ENCODE peak calls at places on chromosome 1, in ten cellular contexts. One of them, this sample, is unnamed.

GRCh38 chr1:214281902-214282695 is 1.1 kb downstream of the SMYD2 start:
- DNase-seq in A549: peak
- DNase-seq in GM13976: no peak
- DNase-seq in Calu3: peak
- DNase-seq in progenitor cell of endocrine pancreas: no peak
- DNase-seq in glutamatergic neuron: no peak
- DNase-seq in esophagus muscularis mucosa: no peak
- DNase-seq in CD4-positive, alpha-beta T cell: no peak
- DNase-seq in brain microvascular endothelial cell: peak
- DNase-seq in cardiac muscle cell: peak
- DNase-seq in this sample: no peak

GRCh38 chr1:32496127-32496526 is 31.3 kb downstream of the ZBTB8B start:
- DNase-seq in A549: no peak
- DNase-seq in GM13976: no peak
- DNase-seq in Calu3: no peak
- DNase-seq in progenitor cell of endocrine pancreas: no peak
- DNase-seq in glutamatergic neuron: no peak
- DNase-seq in esophagus muscularis mucosa: no peak
- DNase-seq in CD4-positive, alpha-beta T cell: no peak
- DNase-seq in brain microvascular endothelial cell: peak
- DNase-seq in cardiac muscle cell: peak
- DNase-seq in this sample: no peak

GRCh38 chr1:153553691-153554608 is 4.9 kb upstream of the S100A3 start:
- DNase-seq in A549: no peak
- DNase-seq in GM13976: no peak
- DNase-seq in Calu3: no peak
- DNase-seq in progenitor cell of endocrine pancreas: no peak
- DNase-seq in glutamatergic neuron: no peak
- DNase-seq in esophagus muscularis mucosa: no peak
- DNase-seq in CD4-positive, alpha-beta T cell: no peak
- DNase-seq in brain microvascular endothelial cell: no peak
- DNase-seq in cardiac muscle cell: no peak
- DNase-seq in this sample: no peak

GRCh38 chr1:31750858-31751638 is 13.1 kb downstream of the ADGRB2 start:
- DNase-seq in A549: no peak
- DNase-seq in GM13976: no peak
- DNase-seq in Calu3: no peak
- DNase-seq in progenitor cell of endocrine pancreas: no peak
- DNase-seq in glutamatergic neuron: no peak
- DNase-seq in esophagus muscularis mucosa: no peak
- DNase-seq in CD4-positive, alpha-beta T cell: no peak
- DNase-seq in brain microvascular endothelial cell: peak
- DNase-seq in cardiac muscle cell: peak
- DNase-seq in this sample: peak

GRCh38 chr1:24705260-24706073 is 39.8 kb upstream of the CLIC4 start:
- DNase-seq in A549: peak
- DNase-seq in GM13976: peak
- DNase-seq in Calu3: peak
- DNase-seq in progenitor cell of endocrine pancreas: peak
- DNase-seq in glutamatergic neuron: peak
- DNase-seq in esophagus muscularis mucosa: no peak
- DNase-seq in CD4-positive, alpha-beta T cell: no peak
- DNase-seq in brain microvascular endothelial cell: peak
- DNase-seq in cardiac muscle cell: peak
- DNase-seq in this sample: peak

GRCh38 chr1:67460648-67461500 is 30.7 kb upstream of the SERBP1 start:
- DNase-seq in A549: no peak
- DNase-seq in GM13976: no peak
- DNase-seq in Calu3: no peak
- DNase-seq in progenitor cell of endocrine pancreas: no peak
- DNase-seq in glutamatergic neuron: no peak
- DNase-seq in esophagus muscularis mucosa: no peak
- DNase-seq in CD4-positive, alpha-beta T cell: no peak
- DNase-seq in brain microvascular endothelial cell: no peak
- DNase-seq in cardiac muscle cell: no peak
- DNase-seq in this sample: no peak

GRCh38 chr1:199821029-199821779 is 206.3 kb upstream of the NR5A2 start:
- DNase-seq in A549: no peak
- DNase-seq in GM13976: no peak
- DNase-seq in Calu3: no peak
- DNase-seq in progenitor cell of endocrine pancreas: no peak
- DNase-seq in glutamatergic neuron: no peak
- DNase-seq in esophagus muscularis mucosa: no peak
- DNase-seq in CD4-positive, alpha-beta T cell: no peak
- DNase-seq in brain microvascular endothelial cell: no peak
- DNase-seq in cardiac muscle cell: no peak
- DNase-seq in this sample: no peak

GRCh38 chr1:14539953-14540563 is 58.4 kb upstream of the KAZN start:
- DNase-seq in A549: no peak
- DNase-seq in GM13976: no peak
- DNase-seq in Calu3: no peak
- DNase-seq in progenitor cell of endocrine pancreas: no peak
- DNase-seq in glutamatergic neuron: peak
- DNase-seq in esophagus muscularis mucosa: no peak
- DNase-seq in CD4-positive, alpha-beta T cell: no peak
- DNase-seq in brain microvascular endothelial cell: no peak
- DNase-seq in cardiac muscle cell: no peak
- DNase-seq in this sample: no peak

GRCh38 chr1:30698401-30698981 is 24.9 kb downstream of the MATN1 start:
- DNase-seq in A549: no peak
- DNase-seq in GM13976: no peak
- DNase-seq in Calu3: no peak
- DNase-seq in progenitor cell of endocrine pancreas: no peak
- DNase-seq in glutamatergic neuron: peak
- DNase-seq in esophagus muscularis mucosa: no peak
- DNase-seq in CD4-positive, alpha-beta T cell: no peak
- DNase-seq in brain microvascular endothelial cell: no peak
- DNase-seq in cardiac muscle cell: peak
- DNase-seq in this sample: no peak

GRCh38 chr1:8712413-8713229 is 104.8 kb downstream of the RERE start:
- DNase-seq in A549: peak
- DNase-seq in GM13976: no peak
- DNase-seq in Calu3: no peak
- DNase-seq in progenitor cell of endocrine pancreas: no peak
- DNase-seq in glutamatergic neuron: no peak
- DNase-seq in esophagus muscularis mucosa: no peak
- DNase-seq in CD4-positive, alpha-beta T cell: no peak
- DNase-seq in brain microvascular endothelial cell: peak
- DNase-seq in cardiac muscle cell: peak
- DNase-seq in this sample: no peak

GRCh38 chr1:22261580-22261979 is 118.7 kb upstream of the WNT4 start:
- DNase-seq in A549: no peak
- DNase-seq in GM13976: no peak
- DNase-seq in Calu3: no peak
- DNase-seq in progenitor cell of endocrine pancreas: no peak
- DNase-seq in glutamatergic neuron: no peak
- DNase-seq in esophagus muscularis mucosa: no peak
- DNase-seq in CD4-positive, alpha-beta T cell: no peak
- DNase-seq in brain microvascular endothelial cell: no peak
- DNase-seq in cardiac muscle cell: no peak
- DNase-seq in this sample: no peak

GRCh38 chr1:19533626-19534025 is 48.3 kb upstream of the CAPZB start:
- DNase-seq in A549: no peak
- DNase-seq in GM13976: no peak
- DNase-seq in Calu3: no peak
- DNase-seq in progenitor cell of endocrine pancreas: no peak
- DNase-seq in glutamatergic neuron: no peak
- DNase-seq in esophagus muscularis mucosa: no peak
- DNase-seq in CD4-positive, alpha-beta T cell: no peak
- DNase-seq in brain microvascular endothelial cell: no peak
- DNase-seq in cardiac muscle cell: no peak
- DNase-seq in this sample: no peak

GRCh38 chr1:184419734-184420161 is 32.9 kb downstream of the C1orf21 start:
- DNase-seq in A549: no peak
- DNase-seq in GM13976: no peak
- DNase-seq in Calu3: peak
- DNase-seq in progenitor cell of endocrine pancreas: no peak
- DNase-seq in glutamatergic neuron: peak
- DNase-seq in esophagus muscularis mucosa: no peak
- DNase-seq in CD4-positive, alpha-beta T cell: no peak
- DNase-seq in brain microvascular endothelial cell: no peak
- DNase-seq in cardiac muscle cell: peak
- DNase-seq in this sample: no peak

DNA sequence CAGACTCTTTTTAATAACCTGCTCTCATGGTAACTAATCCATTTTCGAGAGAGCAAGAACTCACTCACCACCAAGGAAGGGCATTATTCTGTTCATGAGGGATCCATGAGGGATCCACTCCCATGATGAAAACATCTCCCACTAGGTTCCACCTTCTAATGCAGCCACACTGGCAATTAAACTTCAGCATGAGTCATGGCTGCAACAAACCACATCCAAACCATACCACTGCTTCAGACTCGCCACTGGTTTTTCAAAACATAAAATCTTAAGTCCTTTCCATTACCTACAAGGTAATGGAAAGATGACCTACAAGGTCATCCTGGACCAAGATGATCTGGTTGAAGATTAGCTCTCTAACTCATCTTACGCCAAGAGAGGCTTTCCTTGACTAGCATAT is 405.1 kb downstream of the VAV3 start:
- DNase-seq in A549: no peak
- DNase-seq in GM13976: no peak
- DNase-seq in Calu3: no peak
- DNase-seq in progenitor cell of endocrine pancreas: no peak
- DNase-seq in glutamatergic neuron: no peak
- DNase-seq in esophagus muscularis mucosa: no peak
- DNase-seq in CD4-positive, alpha-beta T cell: no peak
- DNase-seq in brain microvascular endothelial cell: no peak
- DNase-seq in cardiac muscle cell: no peak
- DNase-seq in this sample: no peak
- TF ChIP-seq CTCF in A549: no peak
- TF ChIP-seq CTCF in GM13976: no peak
- TF ChIP-seq CTCF in Calu3: no peak
- TF ChIP-seq CTCF in progenitor cell of endocrine pancreas: no peak
- TF ChIP-seq CTCF in glutamatergic neuron: no peak
- TF ChIP-seq CTCF in esophagus muscularis mucosa: no peak
- TF ChIP-seq CTCF in CD4-positive, alpha-beta T cell: no peak
- TF ChIP-seq CTCF in brain microvascular endothelial cell: no peak
- TF ChIP-seq CTCF in cardiac muscle cell: no peak
- TF ChIP-seq CTCF in this sample: no peak

GRCh38 chr1:55334797-55335196 is 119.6 kb upstream of the USP24 start:
- DNase-seq in A549: no peak
- DNase-seq in GM13976: no peak
- DNase-seq in Calu3: no peak
- DNase-seq in progenitor cell of endocrine pancreas: no peak
- DNase-seq in glutamatergic neuron: no peak
- DNase-seq in esophagus muscularis mucosa: no peak
- DNase-seq in CD4-positive, alpha-beta T cell: no peak
- DNase-seq in brain microvascular endothelial cell: no peak
- DNase-seq in cardiac muscle cell: no peak
- DNase-seq in this sample: no peak

GRCh38 chr1:55334140-55334539 is 119.0 kb upstream of the USP24 start:
- DNase-seq in A549: no peak
- DNase-seq in GM13976: no peak
- DNase-seq in Calu3: no peak
- DNase-seq in progenitor cell of endocrine pancreas: no peak
- DNase-seq in glutamatergic neuron: no peak
- DNase-seq in esophagus muscularis mucosa: no peak
- DNase-seq in CD4-positive, alpha-beta T cell: no peak
- DNase-seq in brain microvascular endothelial cell: peak
- DNase-seq in cardiac muscle cell: peak
- DNase-seq in this sample: no peak

GRCh38 chr1:55339681-55340080 is 124.5 kb upstream of the USP24 start:
- DNase-seq in A549: no peak
- DNase-seq in GM13976: no peak
- DNase-seq in Calu3: no peak
- DNase-seq in progenitor cell of endocrine pancreas: no peak
- DNase-seq in glutamatergic neuron: no peak
- DNase-seq in esophagus muscularis mucosa: no peak
- DNase-seq in CD4-positive, alpha-beta T cell: no peak
- DNase-seq in brain microvascular endothelial cell: no peak
- DNase-seq in cardiac muscle cell: no peak
- DNase-seq in this sample: no peak

GRCh38 chr1:55338448-55338820 is 123.3 kb upstream of the USP24 start:
- DNase-seq in A549: no peak
- DNase-seq in GM13976: no peak
- DNase-seq in Calu3: no peak
- DNase-seq in progenitor cell of endocrine pancreas: no peak
- DNase-seq in glutamatergic neuron: no peak
- DNase-seq in esophagus muscularis mucosa: no peak
- DNase-seq in CD4-positive, alpha-beta T cell: no peak
- DNase-seq in brain microvascular endothelial cell: no peak
- DNase-seq in cardiac muscle cell: no peak
- DNase-seq in this sample: no peak

GRCh38 chr1:55337801-55338447 is 122.8 kb upstream of the USP24 start:
- DNase-seq in A549: peak
- DNase-seq in GM13976: peak
- DNase-seq in Calu3: peak
- DNase-seq in progenitor cell of endocrine pancreas: no peak
- DNase-seq in glutamatergic neuron: no peak
- DNase-seq in esophagus muscularis mucosa: no peak
- DNase-seq in CD4-positive, alpha-beta T cell: no peak
- DNase-seq in brain microvascular endothelial cell: peak
- DNase-seq in cardiac muscle cell: peak
- DNase-seq in this sample: no peak
- TF ChIP-seq CTCF in A549: no peak
- TF ChIP-seq CTCF in GM13976: peak
- TF ChIP-seq CTCF in Calu3: no peak
- TF ChIP-seq CTCF in progenitor cell of endocrine pancreas: peak
- TF ChIP-seq CTCF in glutamatergic neuron: no peak
- TF ChIP-seq CTCF in esophagus muscularis mucosa: peak
- TF ChIP-seq CTCF in CD4-positive, alpha-beta T cell: peak
- TF ChIP-seq CTCF in brain microvascular endothelial cell: peak
- TF ChIP-seq CTCF in cardiac muscle cell: peak
- TF ChIP-seq CTCF in this sample: peak

GRCh38 chr1:225874431-225874830 is 7.7 kb downstream of the TMEM63A start:
- DNase-seq in A549: no peak
- DNase-seq in GM13976: no peak
- DNase-seq in Calu3: no peak
- DNase-seq in progenitor cell of endocrine pancreas: no peak
- DNase-seq in glutamatergic neuron: no peak
- DNase-seq in esophagus muscularis mucosa: no peak
- DNase-seq in CD4-positive, alpha-beta T cell: no peak
- DNase-seq in brain microvascular endothelial cell: no peak
- DNase-seq in cardiac muscle cell: no peak
- DNase-seq in this sample: no peak
- TF ChIP-seq CTCF in A549: no peak
- TF ChIP-seq CTCF in GM13976: no peak
- TF ChIP-seq CTCF in Calu3: no peak
- TF ChIP-seq CTCF in progenitor cell of endocrine pancreas: no peak
- TF ChIP-seq CTCF in glutamatergic neuron: no peak
- TF ChIP-seq CTCF in esophagus muscularis mucosa: no peak
- TF ChIP-seq CTCF in CD4-positive, alpha-beta T cell: no peak
- TF ChIP-seq CTCF in brain microvascular endothelial cell: no peak
- TF ChIP-seq CTCF in cardiac muscle cell: no peak
- TF ChIP-seq CTCF in this sample: no peak

GRCh38 chr1:38037481-38037939 is 9.1 kb downstream of the POU3F1 start:
- DNase-seq in A549: peak
- DNase-seq in GM13976: peak
- DNase-seq in Calu3: peak
- DNase-seq in progenitor cell of endocrine pancreas: no peak
- DNase-seq in glutamatergic neuron: no peak
- DNase-seq in esophagus muscularis mucosa: no peak
- DNase-seq in CD4-positive, alpha-beta T cell: no peak
- DNase-seq in brain microvascular endothelial cell: no peak
- DNase-seq in cardiac muscle cell: peak
- DNase-seq in this sample: no peak
- TF ChIP-seq CTCF in A549: peak
- TF ChIP-seq CTCF in GM13976: no peak
- TF ChIP-seq CTCF in Calu3: no peak
- TF ChIP-seq CTCF in progenitor cell of endocrine pancreas: peak
- TF ChIP-seq CTCF in glutamatergic neuron: no peak
- TF ChIP-seq CTCF in esophagus muscularis mucosa: no peak
- TF ChIP-seq CTCF in CD4-positive, alpha-beta T cell: no peak
- TF ChIP-seq CTCF in brain microvascular endothelial cell: peak
- TF ChIP-seq CTCF in cardiac muscle cell: peak
- TF ChIP-seq CTCF in this sample: no peak

GRCh38 chr1:206608108-206608698 is 4.1 kb downstream of the EIF2D start:
- DNase-seq in A549: peak
- DNase-seq in GM13976: peak
- DNase-seq in Calu3: peak
- DNase-seq in progenitor cell of endocrine pancreas: peak
- DNase-seq in glutamatergic neuron: peak
- DNase-seq in esophagus muscularis mucosa: no peak
- DNase-seq in CD4-positive, alpha-beta T cell: peak
- DNase-seq in brain microvascular endothelial cell: peak
- DNase-seq in cardiac muscle cell: peak
- DNase-seq in this sample: no peak
- TF ChIP-seq CTCF in A549: peak
- TF ChIP-seq CTCF in GM13976: peak
- TF ChIP-seq CTCF in Calu3: peak
- TF ChIP-seq CTCF in progenitor cell of endocrine pancreas: peak
- TF ChIP-seq CTCF in glutamatergic neuron: peak
- TF ChIP-seq CTCF in esophagus muscularis mucosa: peak
- TF ChIP-seq CTCF in CD4-positive, alpha-beta T cell: peak
- TF ChIP-seq CTCF in brain microvascular endothelial cell: peak
- TF ChIP-seq CTCF in cardiac muscle cell: peak
- TF ChIP-seq CTCF in this sample: peak

This sample was measured in natural killer cell.